ENCODE peak calls at places on chromosome 4, in ten cellular contexts. R, B, Q, W, P, D, K, Y, E and C are unnamed samples.

GRCh38 chr4:10078481-10079233 is 37.9 kb downstream of the WDR1 start:
- DNase-seq in R (no peak), B (no peak), Q (no peak), W (no peak), P (no peak), D (peak; percentile 39), K (no peak), Y (no peak), E (no peak), C (no peak)

GRCh38 chr4:71209161-71209560 is 129.7 kb upstream of the SLC4A4 start:
- DNase-seq in R (no peak), B (no peak), Q (no peak), W (no peak), P (no peak), D (no peak), K (no peak), Y (no peak), E (peak; percentile 5), C (no peak)

GRCh38 chr4:84582988-84583870 is at the start of gene CDS1:
- DNase-seq in R (no peak), B (peak; percentile 74), Q (no peak), W (peak; percentile 69), P (no peak), D (peak; percentile 85), K (no peak), Y (no peak), E (no peak), C (no peak)

GRCh38 chr4:174193438-174194015 is 89.9 kb downstream of the FBXO8 start:
- DNase-seq in R (peak; percentile 37), B (no peak), Q (no peak), W (no peak), P (no peak), D (no peak), K (no peak), Y (no peak), E (peak; percentile 6), C (no peak)

GRCh38 chr4:76984788-76985211 is 35.2 kb downstream of the SEPTIN11 start:
- DNase-seq in R (peak; percentile 92), B (no peak), Q (no peak), W (no peak), P (no peak), D (no peak), K (peak; percentile 89), Y (no peak), E (no peak), C (no peak)

GRCh38 chr4:81314196-81314896 is 99.3 kb upstream of the PRKG2 start:
- DNase-seq in R (peak; percentile 23), B (peak; percentile 45), Q (peak; percentile 65), W (peak; percentile 75), P (no peak), D (no peak), K (no peak), Y (no peak), E (peak; percentile 1), C (no peak)

GRCh38 chr4:20354120-20354519 is 102.4 kb downstream of the SLIT2 start:
- DNase-seq in R (peak; percentile 3), B (no peak), Q (peak; percentile 31), W (no peak), P (no peak), D (peak; percentile 60), K (no peak), Y (no peak), E (no peak), C (no peak)

GRCh38 chr4:184282251-184282713 is 64.6 kb upstream of the ENPP6 start:
- DNase-seq in R (no peak), B (no peak), Q (peak; percentile 1), W (no peak), P (no peak), D (peak; percentile 59), K (no peak), Y (peak; percentile 26), E (no peak), C (no peak)

GRCh38 chr4:113953888-113954287 is 25.6 kb downstream of the ARSJ start:
- DNase-seq in R (no peak), B (no peak), Q (no peak), W (no peak), P (no peak), D (no peak), K (no peak), Y (no peak), E (no peak), C (no peak)

GRCh38 chr4:63620271-63620670 is 789.0 kb downstream of the TECRL start:
- DNase-seq in R (no peak), B (peak; percentile 19), Q (peak; percentile 77), W (no peak), P (no peak), D (no peak), K (no peak), Y (no peak), E (no peak), C (no peak)